ENCODE peak calls at places on chromosomes 4 and X, in nine cellular contexts. One of them, this sample, is unnamed.

GRCh38 chr4:112550728-112551127 is 34.7 kb upstream of the NEUROG2 start:
- DNase-seq in Panc1: no peak
- DNase-seq in fibroblast of mammary gland: peak
- DNase-seq in Caco-2: no peak
- DNase-seq in pancreas: no peak
- DNase-seq in CD8-positive, alpha-beta T cell: no peak
- DNase-seq in ascending aorta: no peak
- DNase-seq in fibroblast of pulmonary artery: peak
- DNase-seq in left lung: no peak
- DNase-seq in this sample: no peak

GRCh38 chrX:96763608-96764007 is 79.0 kb downstream of the DIAPH2 start:
- DNase-seq in Panc1: no peak
- DNase-seq in fibroblast of mammary gland: no peak
- DNase-seq in Caco-2: no peak
- DNase-seq in pancreas: no peak
- DNase-seq in CD8-positive, alpha-beta T cell: no peak
- DNase-seq in ascending aorta: no peak
- DNase-seq in fibroblast of pulmonary artery: no peak
- DNase-seq in left lung: no peak
- DNase-seq in this sample: no peak

GRCh38 chrX:106862972-106863688 is 40.0 kb downstream of the RIPPLY1 start:
- DNase-seq in Panc1: peak
- DNase-seq in fibroblast of mammary gland: peak
- DNase-seq in Caco-2: peak
- DNase-seq in pancreas: peak
- DNase-seq in CD8-positive, alpha-beta T cell: no peak
- DNase-seq in ascending aorta: no peak
- DNase-seq in fibroblast of pulmonary artery: peak
- DNase-seq in left lung: no peak
- DNase-seq in this sample: no peak

GRCh38 chr4:110088670-110089069 is 109.7 kb downstream of the ELOVL6 start:
- DNase-seq in Panc1: no peak
- DNase-seq in fibroblast of mammary gland: peak
- DNase-seq in Caco-2: no peak
- DNase-seq in pancreas: no peak
- DNase-seq in CD8-positive, alpha-beta T cell: no peak
- DNase-seq in ascending aorta: no peak
- DNase-seq in fibroblast of pulmonary artery: peak
- DNase-seq in left lung: no peak
- DNase-seq in this sample: no peak

GRCh38 chr4:168604496-168605373 is 107.9 kb downstream of the PALLD start:
- DNase-seq in Panc1: no peak
- DNase-seq in fibroblast of mammary gland: peak
- DNase-seq in Caco-2: no peak
- DNase-seq in pancreas: no peak
- DNase-seq in CD8-positive, alpha-beta T cell: no peak
- DNase-seq in ascending aorta: no peak
- DNase-seq in fibroblast of pulmonary artery: peak
- DNase-seq in left lung: no peak
- DNase-seq in this sample: no peak

GRCh38 chr4:105050896-105051295 is 95.8 kb upstream of the TET2 start:
- DNase-seq in Panc1: no peak
- DNase-seq in fibroblast of mammary gland: peak
- DNase-seq in Caco-2: no peak
- DNase-seq in pancreas: no peak
- DNase-seq in CD8-positive, alpha-beta T cell: no peak
- DNase-seq in ascending aorta: no peak
- DNase-seq in fibroblast of pulmonary artery: peak
- DNase-seq in left lung: no peak
- DNase-seq in this sample: no peak

GRCh38 chrX:147912093-147912801 is 528 bp downstream of the FMR1 start:
- DNase-seq in Panc1: no peak
- DNase-seq in fibroblast of mammary gland: peak
- DNase-seq in Caco-2: peak
- DNase-seq in pancreas: no peak
- DNase-seq in CD8-positive, alpha-beta T cell: peak
- DNase-seq in ascending aorta: no peak
- DNase-seq in fibroblast of pulmonary artery: peak
- DNase-seq in left lung: peak
- DNase-seq in this sample: no peak

GRCh38 chr4:183026701-183027100 is 72.4 kb upstream of the WWC2 start:
- DNase-seq in Panc1: no peak
- DNase-seq in fibroblast of mammary gland: no peak
- DNase-seq in Caco-2: no peak
- DNase-seq in pancreas: no peak
- DNase-seq in CD8-positive, alpha-beta T cell: no peak
- DNase-seq in ascending aorta: no peak
- DNase-seq in fibroblast of pulmonary artery: no peak
- DNase-seq in left lung: no peak
- DNase-seq in this sample: no peak

GRCh38 chr4:76624271-76624681 is 189.2 kb downstream of the SHROOM3 start:
- DNase-seq in Panc1: no peak
- DNase-seq in fibroblast of mammary gland: peak
- DNase-seq in Caco-2: no peak
- DNase-seq in pancreas: peak
- DNase-seq in CD8-positive, alpha-beta T cell: no peak
- DNase-seq in ascending aorta: peak
- DNase-seq in fibroblast of pulmonary artery: peak
- DNase-seq in left lung: no peak
- DNase-seq in this sample: no peak

GRCh38 chrX:153762636-153763173 is 1.3 kb upstream of the PLXNB3 start:
- DNase-seq in Panc1: no peak
- DNase-seq in fibroblast of mammary gland: no peak
- DNase-seq in Caco-2: no peak
- DNase-seq in pancreas: no peak
- DNase-seq in CD8-positive, alpha-beta T cell: no peak
- DNase-seq in ascending aorta: no peak
- DNase-seq in fibroblast of pulmonary artery: no peak
- DNase-seq in left lung: peak
- DNase-seq in this sample: no peak

GRCh38 chr4:23384741-23385140 is 505.1 kb downstream of the PPARGC1A start:
- DNase-seq in Panc1: no peak
- DNase-seq in fibroblast of mammary gland: no peak
- DNase-seq in Caco-2: no peak
- DNase-seq in pancreas: no peak
- DNase-seq in CD8-positive, alpha-beta T cell: no peak
- DNase-seq in ascending aorta: no peak
- DNase-seq in fibroblast of pulmonary artery: peak
- DNase-seq in left lung: no peak
- DNase-seq in this sample: no peak

GRCh38 chr4:825063-825968 is 613 bp downstream of the CPLX1 start:
- DNase-seq in Panc1: no peak
- DNase-seq in fibroblast of mammary gland: peak
- DNase-seq in Caco-2: peak
- DNase-seq in pancreas: peak
- DNase-seq in CD8-positive, alpha-beta T cell: peak
- DNase-seq in ascending aorta: no peak
- DNase-seq in fibroblast of pulmonary artery: peak
- DNase-seq in left lung: peak
- DNase-seq in this sample: no peak

GRCh38 chr4:187656953-187657352 is 338.6 kb upstream of the ZFP42 start:
- DNase-seq in Panc1: no peak
- DNase-seq in fibroblast of mammary gland: peak
- DNase-seq in Caco-2: no peak
- DNase-seq in pancreas: no peak
- DNase-seq in CD8-positive, alpha-beta T cell: no peak
- DNase-seq in ascending aorta: no peak
- DNase-seq in fibroblast of pulmonary artery: no peak
- DNase-seq in left lung: no peak
- DNase-seq in this sample: no peak

GRCh38 chrX:48472225-48472624 is 2.2 kb upstream of the SLC38A5 start:
- DNase-seq in Panc1: no peak
- DNase-seq in fibroblast of mammary gland: no peak
- DNase-seq in Caco-2: no peak
- DNase-seq in pancreas: peak
- DNase-seq in CD8-positive, alpha-beta T cell: no peak
- DNase-seq in ascending aorta: no peak
- DNase-seq in fibroblast of pulmonary artery: no peak
- DNase-seq in left lung: no peak
- DNase-seq in this sample: no peak

GRCh38 chrX:153635788-153636668 is 11.0 kb upstream of the DUSP9 start:
- DNase-seq in Panc1: no peak
- DNase-seq in fibroblast of mammary gland: peak
- DNase-seq in Caco-2: peak
- DNase-seq in pancreas: no peak
- DNase-seq in CD8-positive, alpha-beta T cell: no peak
- DNase-seq in ascending aorta: no peak
- DNase-seq in fibroblast of pulmonary artery: peak
- DNase-seq in left lung: no peak
- DNase-seq in this sample: no peak

GRCh38 chr4:2304877-2305561 is 43.1 kb upstream of the MXD4 start:
- DNase-seq in Panc1: no peak
- DNase-seq in fibroblast of mammary gland: no peak
- DNase-seq in Caco-2: no peak
- DNase-seq in pancreas: no peak
- DNase-seq in CD8-positive, alpha-beta T cell: no peak
- DNase-seq in ascending aorta: no peak
- DNase-seq in fibroblast of pulmonary artery: no peak
- DNase-seq in left lung: no peak
- DNase-seq in this sample: no peak

GRCh38 chrX:119093991-119094741 is 21.4 kb downstream of the CT47C1 start:
- DNase-seq in Panc1: peak
- DNase-seq in fibroblast of mammary gland: peak
- DNase-seq in Caco-2: no peak
- DNase-seq in pancreas: no peak
- DNase-seq in CD8-positive, alpha-beta T cell: no peak
- DNase-seq in ascending aorta: no peak
- DNase-seq in fibroblast of pulmonary artery: no peak
- DNase-seq in left lung: no peak
- DNase-seq in this sample: no peak

GRCh38 chrX:105120460-105120859 is 100.0 kb downstream of the TEX13A start:
- DNase-seq in Panc1: no peak
- DNase-seq in fibroblast of mammary gland: no peak
- DNase-seq in Caco-2: no peak
- DNase-seq in pancreas: no peak
- DNase-seq in CD8-positive, alpha-beta T cell: no peak
- DNase-seq in ascending aorta: no peak
- DNase-seq in fibroblast of pulmonary artery: no peak
- DNase-seq in left lung: no peak
- DNase-seq in this sample: no peak

GRCh38 chrX:105117621-105118020 is 102.9 kb downstream of the TEX13A start:
- DNase-seq in Panc1: no peak
- DNase-seq in fibroblast of mammary gland: no peak
- DNase-seq in Caco-2: no peak
- DNase-seq in pancreas: no peak
- DNase-seq in CD8-positive, alpha-beta T cell: no peak
- DNase-seq in ascending aorta: no peak
- DNase-seq in fibroblast of pulmonary artery: no peak
- DNase-seq in left lung: no peak
- DNase-seq in this sample: no peak

GRCh38 chrX:105114554-105115130 is 105.9 kb downstream of the TEX13A start:
- DNase-seq in Panc1: no peak
- DNase-seq in fibroblast of mammary gland: no peak
- DNase-seq in Caco-2: no peak
- DNase-seq in pancreas: no peak
- DNase-seq in CD8-positive, alpha-beta T cell: no peak
- DNase-seq in ascending aorta: no peak
- DNase-seq in fibroblast of pulmonary artery: no peak
- DNase-seq in left lung: no peak
- DNase-seq in this sample: no peak

DNA sequence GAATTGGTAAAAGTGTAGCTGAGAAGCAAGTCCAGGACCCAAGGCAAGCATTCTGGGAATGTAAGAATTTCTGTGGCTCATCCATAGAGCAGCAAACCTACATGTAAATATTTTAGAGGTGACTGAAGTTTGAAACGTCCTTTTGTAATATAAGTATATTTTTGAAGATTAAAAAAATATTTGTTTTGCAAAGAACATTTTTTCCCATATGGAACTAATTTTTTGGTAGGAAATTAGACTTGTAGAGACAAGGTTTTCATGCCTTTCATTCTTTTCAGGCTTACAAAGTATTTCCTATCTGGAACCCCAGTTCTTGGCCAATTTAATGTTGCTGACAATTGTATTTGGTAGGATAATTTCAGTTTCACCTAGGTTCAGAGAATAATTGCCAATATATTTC is 104.0 kb downstream of the TEX13A start:
- DNase-seq in Panc1: no peak
- DNase-seq in fibroblast of mammary gland: no peak
- DNase-seq in Caco-2: no peak
- DNase-seq in pancreas: no peak
- DNase-seq in CD8-positive, alpha-beta T cell: no peak
- DNase-seq in ascending aorta: no peak
- DNase-seq in fibroblast of pulmonary artery: no peak
- DNase-seq in left lung: no peak
- DNase-seq in this sample: no peak
- H3K4me3 ChIP-seq in Panc1: no peak
- H3K4me3 ChIP-seq in fibroblast of mammary gland: no peak
- H3K4me3 ChIP-seq in Caco-2: no peak
- H3K4me3 ChIP-seq in pancreas: no peak
- H3K4me3 ChIP-seq in CD8-positive, alpha-beta T cell: no peak
- H3K4me3 ChIP-seq in ascending aorta: no peak
- H3K4me3 ChIP-seq in fibroblast of pulmonary artery: no peak
- H3K4me3 ChIP-seq in left lung: no peak
- H3K4me3 ChIP-seq in this sample: no peak

GRCh38 chr4:53196872-53197759 is 168.7 kb downstream of the SCFD2 start:
- DNase-seq in Panc1: peak
- DNase-seq in fibroblast of mammary gland: peak
- DNase-seq in Caco-2: peak
- DNase-seq in pancreas: no peak
- DNase-seq in CD8-positive, alpha-beta T cell: no peak
- DNase-seq in ascending aorta: no peak
- DNase-seq in fibroblast of pulmonary artery: peak
- DNase-seq in left lung: no peak
- DNase-seq in this sample: peak
- TF ChIP-seq CTCF in Panc1: peak
- TF ChIP-seq CTCF in fibroblast of mammary gland: peak
- TF ChIP-seq CTCF in Caco-2: peak
- TF ChIP-seq CTCF in pancreas: peak
- TF ChIP-seq CTCF in CD8-positive, alpha-beta T cell: peak
- TF ChIP-seq CTCF in ascending aorta: peak
- TF ChIP-seq CTCF in fibroblast of pulmonary artery: peak
- TF ChIP-seq CTCF in left lung: peak
- TF ChIP-seq CTCF in this sample: peak

GRCh38 chrX:40088299-40088625 is 9.5 kb downstream of the BCOR start:
- DNase-seq in Panc1: no peak
- DNase-seq in fibroblast of mammary gland: no peak
- DNase-seq in Caco-2: no peak
- DNase-seq in pancreas: no peak
- DNase-seq in CD8-positive, alpha-beta T cell: no peak
- DNase-seq in ascending aorta: no peak
- DNase-seq in fibroblast of pulmonary artery: no peak
- DNase-seq in left lung: no peak
- DNase-seq in this sample: no peak
- H3K4me3 ChIP-seq in Panc1: no peak
- H3K4me3 ChIP-seq in fibroblast of mammary gland: no peak
- H3K4me3 ChIP-seq in Caco-2: no peak
- H3K4me3 ChIP-seq in pancreas: no peak
- H3K4me3 ChIP-seq in CD8-positive, alpha-beta T cell: no peak
- H3K4me3 ChIP-seq in ascending aorta: no peak
- H3K4me3 ChIP-seq in fibroblast of pulmonary artery: no peak
- H3K4me3 ChIP-seq in left lung: no peak
- H3K4me3 ChIP-seq in this sample: no peak

DNA sequence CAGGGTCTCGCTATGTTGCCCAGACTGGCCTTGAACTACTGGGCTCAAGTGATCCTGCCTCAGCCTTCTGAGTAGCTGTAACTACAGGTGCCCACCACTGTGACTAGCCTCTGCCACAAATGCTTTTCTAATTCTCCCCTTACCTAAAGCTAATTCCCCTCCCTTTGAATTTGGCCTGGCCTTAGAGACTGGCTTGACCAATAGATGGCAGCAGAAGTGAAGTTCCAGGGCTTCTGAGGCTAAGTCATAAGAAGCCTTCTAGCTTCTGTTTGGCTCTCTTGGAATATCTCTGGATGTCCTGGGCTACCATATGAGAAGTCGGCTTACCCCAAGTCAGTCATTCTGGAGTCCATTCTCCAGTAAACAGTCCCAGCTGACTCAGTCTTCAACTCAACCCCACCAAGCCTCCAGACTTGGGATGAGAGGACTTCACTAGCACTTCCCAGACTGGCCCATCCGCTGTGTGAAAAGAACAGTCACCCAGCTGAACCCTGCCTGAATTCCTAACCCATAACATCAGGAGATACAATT is 61.0 kb downstream of the HPRT1 start:
- DNase-seq in Panc1: no peak
- DNase-seq in fibroblast of mammary gland: peak
- DNase-seq in Caco-2: peak
- DNase-seq in pancreas: no peak
- DNase-seq in CD8-positive, alpha-beta T cell: no peak
- DNase-seq in ascending aorta: no peak
- DNase-seq in fibroblast of pulmonary artery: peak
- DNase-seq in left lung: no peak
- DNase-seq in this sample: peak
- TF ChIP-seq CTCF in Panc1: peak
- TF ChIP-seq CTCF in fibroblast of mammary gland: peak
- TF ChIP-seq CTCF in Caco-2: peak
- TF ChIP-seq CTCF in pancreas: no peak
- TF ChIP-seq CTCF in CD8-positive, alpha-beta T cell: no peak
- TF ChIP-seq CTCF in ascending aorta: peak
- TF ChIP-seq CTCF in fibroblast of pulmonary artery: peak
- TF ChIP-seq CTCF in left lung: no peak
- TF ChIP-seq CTCF in this sample: peak

This sample was measured in GM12864.